ENCODE peak calls at places on chromosome 13, in five cellular contexts. V is AG04450, F is cardiac muscle cell, Z is fibroblast of lung, B is tibial nerve. R is an unnamed sample. For H3K27me3, the result is how much of the 10 kb centered on the place peaks cover.

GRCh38 chr13:82698383-82698782 is 1183.9 kb downstream of the SLITRK1 start:
- DNase-seq in V (no peak), Z (peak), B (no peak), F (no peak), R (no peak)

GRCh38 chr13:89688908-89689307 is 1658.6 kb upstream of the MIR17HG start:
- DNase-seq in V (no peak), F (no peak), Z (peak), B (no peak), R (no peak)

GRCh38 chr13:51793570-51794273 is 10.2 kb downstream of the DHRS12 start:
- DNase-seq in F (no peak), Z (peak), V (peak), B (no peak), R (no peak)

GRCh38 chr13:45615501-45616101 is at the start of gene ERICH6B:
- DNase-seq in Z (peak), F (peak), V (no peak), B (peak), R (no peak)

GRCh38 chr13:67155898-67156717 is 74.0 kb downstream of the PCDH9 start:
- DNase-seq in Z (no peak), V (no peak), B (no peak), F (no peak), R (peak)

GRCh38 chr13:27860743-27861142 is 59.1 kb upstream of the PDX1 start:
- DNase-seq in B (no peak), V (no peak), Z (no peak), F (peak), R (no peak)

GRCh38 chr13:51838235-51838846 is 6.6 kb downstream of the TMEM272 start:
- DNase-seq in Z (no peak), V (no peak), B (no peak), F (no peak), R (no peak)

GRCh38 chr13:49554387-49554786 is 31.0 kb downstream of the RCBTB1 start:
- DNase-seq in Z (no peak), V (no peak), F (no peak), B (no peak), R (no peak)

GRCh38 chr13:95258619-95259194 is 42.5 kb downstream of the ABCC4 start:
- DNase-seq in B (no peak), Z (no peak), F (no peak), V (no peak), R (no peak)

GRCh38 chr13:37599509-37599908 is 941 bp upstream of the POSTN start:
- DNase-seq in V (no peak), F (no peak), Z (no peak), B (no peak), R (no peak)

GRCh38 chr13:37598572-37598971 is at the start of gene POSTN:
- DNase-seq in Z (no peak), F (peak), B (no peak), V (no peak), R (no peak)

GRCh38 chr13:37595162-37595561 is 3.4 kb downstream of the POSTN start:
- DNase-seq in F (no peak), V (no peak), B (no peak), Z (peak), R (no peak)

GRCh38 chr13:37602743-37603381 is 4.3 kb upstream of the POSTN start:
- DNase-seq in V (no peak), Z (peak), B (no peak), F (peak), R (no peak)

DNA sequence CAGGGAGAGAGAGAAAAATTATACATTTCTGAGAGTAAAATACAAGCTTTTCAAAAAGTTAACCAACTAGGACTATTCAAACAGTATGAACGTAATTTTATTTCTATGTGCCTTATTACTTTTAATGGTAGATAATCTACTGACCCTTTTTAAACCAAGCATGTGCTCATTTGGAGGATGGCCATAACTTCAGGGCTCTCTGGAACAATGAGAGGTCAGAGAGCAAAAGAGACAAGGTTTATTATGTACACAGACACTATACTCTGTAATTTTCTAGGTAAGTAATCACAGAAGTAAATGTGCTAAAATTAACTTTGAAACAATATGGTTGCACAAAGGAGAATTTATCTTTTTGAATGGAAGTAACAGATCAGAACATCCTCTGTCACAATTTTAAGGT is 1.1 kb downstream of the POSTN start:
- DNase-seq in V (no peak), B (no peak), Z (no peak), F (no peak), R (no peak)
- H3K4me3 ChIP-seq in V (peak), B (no peak), Z (peak), F (no peak), R (no peak)

GRCh38 chr13:102392810-102393209 is 9.0 kb downstream of the FGF14 start:
- DNase-seq in V (no peak), B (no peak), F (no peak), Z (no peak), R (no peak)
- H3K27me3 ChIP-seq in V (under half), B (under half), F (under half), Z (under half), R (under half)

DNA sequence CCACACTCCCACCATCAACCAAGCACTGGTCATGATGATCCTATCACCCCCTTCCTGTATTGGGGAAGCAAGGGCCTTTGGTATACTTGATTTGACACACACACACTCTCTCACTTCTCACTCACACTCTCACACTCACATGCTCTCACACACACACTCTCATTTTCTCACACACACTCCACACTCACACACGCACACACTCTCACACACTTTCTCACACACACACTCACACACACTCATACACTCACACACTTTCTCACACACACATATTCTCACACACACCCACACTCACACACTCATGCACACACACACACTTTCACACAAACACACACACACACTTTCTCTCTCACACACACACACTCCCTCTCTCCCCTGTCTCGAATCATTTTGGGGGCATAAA is 8.6 kb downstream of the RGCC start:
- DNase-seq in B (no peak), V (no peak), Z (no peak), F (no peak), R (no peak)
- H3K4me3 ChIP-seq in B (no peak), V (no peak), Z (no peak), F (no peak), R (no peak)

DNA sequence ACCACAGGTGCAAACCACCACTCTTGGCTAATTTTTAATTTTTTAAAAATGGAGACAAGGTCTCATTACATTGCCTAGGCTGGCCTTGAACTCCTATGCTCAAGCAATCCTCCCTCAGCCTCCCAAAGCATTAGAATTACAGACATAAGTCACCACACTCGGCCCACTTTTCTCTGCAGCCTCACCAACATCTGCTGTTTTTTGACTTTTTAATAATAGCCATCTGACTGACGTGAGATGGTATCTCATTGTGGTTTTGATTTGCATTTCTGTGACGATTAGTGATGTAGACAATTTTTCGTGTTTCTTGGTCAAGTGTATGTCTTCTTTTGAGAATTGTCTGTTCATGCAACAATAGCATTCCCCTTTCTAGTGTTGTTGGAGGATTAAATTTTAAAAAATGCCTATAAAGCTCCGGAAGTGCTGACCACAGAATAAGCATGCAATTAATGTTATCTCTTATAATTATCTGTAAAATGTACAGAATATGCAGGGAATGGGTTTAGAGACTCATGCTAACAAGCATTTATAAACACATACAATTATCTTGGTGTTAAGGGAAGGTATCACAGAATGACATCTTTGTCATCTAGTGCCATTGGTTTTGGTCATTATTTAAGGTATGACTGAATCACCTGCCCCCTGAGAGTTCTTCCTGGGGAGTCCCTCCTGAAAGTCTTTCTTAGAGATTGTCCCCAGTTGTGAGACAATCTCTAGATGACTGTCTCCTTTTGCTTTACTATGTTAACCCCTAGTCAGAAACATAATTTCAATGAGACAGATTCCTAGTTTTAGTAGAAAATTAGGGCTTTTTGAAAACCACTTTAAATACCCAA is 118.5 kb upstream of the SERTM1 start:
- DNase-seq in B (no peak), V (no peak), Z (no peak), F (no peak), R (no peak)
- H3K27me3 ChIP-seq in B (under half), V (under half), Z (under half), F (under half), R (under half)

GRCh38 chr13:108269601-108270328 is at the start of gene TNFSF13B:
- DNase-seq in F (peak), Z (peak), B (no peak), V (no peak), R (peak)
- H3K4me3 ChIP-seq in F (no peak), Z (peak), B (peak), V (peak), R (peak)

R was measured in psoas muscle.